ENCODE peak calls at places on chromosome 16, in five cellular contexts. T, J, M, R and Y are unnamed samples.

GRCh38 chr16:23026777-23027362 is 122.4 kb downstream of the USP31 start:
- DNase-seq in T (no peak), J (peak; percentile 6), M (peak; percentile 25), R (no peak), Y (peak; percentile 61)

GRCh38 chr16:4924593-4925378 is 12.2 kb downstream of the PPL start:
- DNase-seq in T (peak; percentile 90), J (no peak), M (no peak), R (no peak), Y (peak; percentile 57)

GRCh38 chr16:21150375-21151001 is at the start of gene DNAH3:
- DNase-seq in T (no peak), J (no peak), M (no peak), R (no peak), Y (peak; percentile 92)

GRCh38 chr16:82037251-82037650 is 2.2 kb downstream of the HSD17B2 start:
- DNase-seq in T (no peak), J (no peak), M (no peak), R (no peak), Y (no peak)

GRCh38 chr16:85196976-85197375 is 84.7 kb upstream of the CIBAR2 start:
- DNase-seq in T (no peak), J (no peak), M (no peak), R (no peak), Y (no peak)

GRCh38 chr16:27405546-27406451 is 3.8 kb downstream of the IL21R start:
- DNase-seq in T (no peak), J (peak; percentile 79), M (peak; percentile 17), R (no peak), Y (no peak)

GRCh38 chr16:81521141-81521626 is 76.6 kb downstream of the CMIP start:
- DNase-seq in T (no peak), J (no peak), M (no peak), R (no peak), Y (no peak)

GRCh38 chr16:87924937-87925670 is 11.2 kb downstream of the CA5A start:
- DNase-seq in T (no peak), J (no peak), M (no peak), R (no peak), Y (peak; percentile 46)

GRCh38 chr16:85689285-85689949 is 663 bp upstream of the GINS2 start:
- DNase-seq in T (no peak), J (no peak), M (no peak), R (no peak), Y (no peak)

GRCh38 chr16:46673320-46674013 is 15.5 kb downstream of the VPS35 start:
- DNase-seq in T (no peak), J (no peak), M (peak; percentile 69), R (no peak), Y (peak; percentile 77)

GRCh38 chr16:4511441-4512082 is 27.0 kb downstream of the CDIP1 start:
- DNase-seq in T (no peak), J (no peak), M (peak; percentile 39), R (peak; percentile 54), Y (peak; percentile 75)

GRCh38 chr16:14641877-14642276 is 9.1 kb downstream of the BFAR start:
- DNase-seq in T (no peak), J (no peak), M (no peak), R (no peak), Y (no peak)

GRCh38 chr16:74605332-74605731 is 1.6 kb downstream of the GLG1 start:
- DNase-seq in T (no peak), J (no peak), M (no peak), R (no peak), Y (no peak)

GRCh38 chr16:70380205-70380918 is 33.7 kb downstream of the DDX19A start:
- DNase-seq in T (peak; percentile 89), J (peak; percentile 91), M (peak; percentile 82), R (peak; percentile 70), Y (peak; percentile 85)

GRCh38 chr16:67199011-67199807 is at the start of gene ELMO3:
- DNase-seq in T (no peak), J (peak; percentile 89), M (no peak), R (peak; percentile 66), Y (peak; percentile 79)

GRCh38 chr16:67419502-67419901 is 3.2 kb upstream of the ZDHHC1 start:
- DNase-seq in T (no peak), J (no peak), M (peak; percentile 25), R (no peak), Y (no peak)

GRCh38 chr16:31134091-31134571 is 1.4 kb downstream of the PRSS8 start:
- DNase-seq in T (no peak), J (no peak), M (peak; percentile 24), R (no peak), Y (peak; percentile 64)

GRCh38 chr16:53865492-53865863 is 161.5 kb downstream of the FTO start:
- DNase-seq in T (no peak), J (no peak), M (no peak), R (no peak), Y (peak; percentile 87)

GRCh38 chr16:5035909-5036227 is 2.1 kb upstream of the NAGPA start:
- DNase-seq in T (no peak), J (no peak), M (no peak), R (no peak), Y (no peak)

GRCh38 chr16:20884240-20884556 is 16.0 kb downstream of the DCUN1D3 start:
- DNase-seq in T (no peak), J (no peak), M (peak; percentile 88), R (no peak), Y (peak; percentile 50)

GRCh38 chr16:16917201-16917600 is 538.3 kb downstream of the NPIPA7 start:
- DNase-seq in T (no peak), J (no peak), M (no peak), R (no peak), Y (no peak)

GRCh38 chr16:17949713-17950112 is 386.8 kb downstream of the NPIPA8 start:
- DNase-seq in T (no peak), J (no peak), M (no peak), R (no peak), Y (no peak)

GRCh38 chr16:88991813-88992350 is 14.9 kb upstream of the CBFA2T3 start:
- DNase-seq in T (no peak), J (no peak), M (no peak), R (no peak), Y (no peak)

GRCh38 chr16:15757630-15758251 is 99.1 kb downstream of the MYH11 start:
- DNase-seq in T (no peak), J (no peak), M (no peak), R (no peak), Y (no peak)

GRCh38 chr16:16096161-16096857 is 127.0 kb downstream of the ABCC6 start:
- DNase-seq in T (no peak), J (no peak), M (peak; percentile 82), R (peak; percentile 83), Y (no peak)

GRCh38 chr16:8929086-8929748 is 34.5 kb downstream of the USP7 start:
- DNase-seq in T (no peak), J (no peak), M (no peak), R (no peak), Y (no peak)

DNA sequence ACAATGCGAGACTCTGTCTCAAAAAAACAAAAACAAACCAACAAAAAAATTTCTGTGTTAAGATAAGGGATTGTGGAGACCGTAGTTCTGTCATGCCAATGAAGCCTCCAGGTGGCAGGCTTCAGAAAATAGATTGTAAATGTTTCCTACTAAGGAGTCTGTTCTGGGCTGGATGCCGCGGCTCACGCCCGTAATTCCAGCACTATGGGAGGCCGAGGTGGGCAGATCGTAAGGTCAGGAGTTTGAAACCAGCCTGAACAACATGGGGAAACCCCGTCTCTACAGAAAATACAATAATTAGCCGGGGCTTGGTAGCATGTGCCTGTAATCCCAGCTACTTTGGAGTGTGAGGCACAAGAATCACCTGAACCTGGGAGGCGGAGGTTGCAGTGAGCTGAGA is 4.4 kb upstream of the SNX29 start:
- DNase-seq in T (no peak), J (no peak), M (no peak), R (no peak), Y (no peak)
- TF ChIP-seq CTCF in T (peak; percentile 47), J (no peak), M (peak; percentile 37), R (no peak), Y (peak; percentile 6)

DNA sequence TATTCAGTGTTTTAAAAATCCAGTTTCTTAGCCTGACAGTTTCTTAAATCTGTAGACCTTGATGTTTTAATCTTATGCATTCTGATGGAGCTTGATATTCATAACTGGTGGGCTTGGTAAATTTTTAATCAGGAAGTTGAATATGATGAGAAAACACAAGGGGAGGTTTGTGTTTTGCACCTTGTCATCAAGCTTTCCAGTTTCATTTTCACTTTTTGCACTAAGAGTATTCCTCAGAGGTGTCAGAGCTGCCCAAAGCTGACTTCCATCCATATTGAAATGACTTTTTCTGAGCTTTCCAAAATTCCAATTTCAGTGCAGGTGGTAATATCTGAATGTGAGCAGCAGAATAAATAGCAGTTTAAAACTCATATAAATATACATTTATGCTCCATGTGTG is 555.0 kb upstream of the RBFOX1 start:
- DNase-seq in T (no peak), J (no peak), M (no peak), R (no peak), Y (no peak)
- H3K4me3 ChIP-seq in T (no peak overlapping the region), J (no peak overlapping the region), M (no peak overlapping the region), R (no peak overlapping the region), Y (no peak overlapping the region)

GRCh38 chr16:2427526-2427925 is 1.7 kb upstream of the CCNF start:
- DNase-seq in T (no peak), J (no peak), M (no peak), R (no peak), Y (no peak)

GRCh38 chr16:2426941-2427361 is 2.3 kb upstream of the CCNF start:
- DNase-seq in T (no peak), J (no peak), M (no peak), R (no peak), Y (peak; percentile 44)

GRCh38 chr16:2429037-2429770 is at the start of gene CCNF:
- DNase-seq in T (peak; percentile 95), J (peak; percentile 99), M (peak; percentile 92), R (peak; percentile 99), Y (peak; percentile 97)

GRCh38 chr16:2428787-2429036 is 535 bp upstream of the CCNF start:
- DNase-seq in T (no peak), J (no peak), M (no peak), R (no peak), Y (no peak)

DNA sequence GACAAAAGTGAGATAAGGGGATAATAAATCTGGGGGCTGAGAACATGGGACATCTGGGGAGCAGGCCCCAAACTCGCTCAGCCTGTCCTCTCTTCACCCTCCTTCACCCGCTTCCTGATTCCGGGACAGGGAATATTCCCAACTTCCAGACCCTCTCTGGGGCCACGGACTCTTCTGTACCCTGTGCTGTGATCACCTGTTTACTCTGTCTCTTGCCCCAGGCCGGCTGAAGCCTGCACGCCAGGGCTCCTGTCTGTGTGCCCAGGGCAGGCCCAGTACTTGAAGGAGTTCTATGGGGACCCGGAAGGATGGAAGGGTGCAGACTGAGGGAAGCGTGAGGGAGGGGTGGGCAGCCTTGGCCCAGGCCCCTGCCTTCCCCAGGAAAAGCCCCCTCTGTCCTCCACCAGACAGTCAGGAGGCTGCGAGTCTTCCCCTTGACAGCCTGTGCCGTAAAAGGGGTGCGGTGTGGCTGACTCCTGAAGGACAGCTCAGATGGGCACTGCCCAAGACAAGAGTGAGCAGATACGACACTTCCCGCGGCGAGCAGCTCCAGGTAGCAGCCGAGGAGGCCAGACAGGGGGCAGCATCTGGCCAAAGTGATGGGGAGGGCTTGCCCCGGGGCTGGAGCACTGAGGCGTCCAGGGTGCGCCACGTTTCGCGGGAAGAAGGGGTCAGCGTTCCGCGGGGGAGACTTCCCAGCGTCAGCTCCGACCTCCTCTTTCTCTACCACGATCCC is 1.0 kb upstream of the CCNF start:
- DNase-seq in T (no peak), J (no peak), M (no peak), R (peak; percentile 68), Y (peak; percentile 38)
- TF ChIP-seq CTCF in T (peak; percentile 23), J (no peak), M (peak; percentile 14), R (peak; percentile 38), Y (no peak)

DNA sequence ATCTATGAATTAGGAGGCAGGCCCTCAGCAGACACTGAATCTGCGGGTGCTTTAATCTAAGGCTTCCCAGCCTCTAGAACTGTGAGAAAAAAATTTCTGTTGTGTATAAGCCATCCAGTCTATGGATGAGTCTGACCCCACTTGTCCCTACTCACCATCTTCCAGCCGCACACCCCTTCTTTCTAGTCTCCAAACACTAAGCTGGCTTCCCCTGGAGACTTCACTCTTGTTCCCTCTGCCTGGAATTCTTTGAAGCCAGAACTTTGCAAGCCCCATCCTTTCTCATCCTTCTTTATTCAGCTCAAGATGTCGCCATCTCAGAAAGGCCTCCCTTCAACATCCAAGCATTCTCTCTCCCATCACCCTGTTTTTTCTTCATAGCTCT is 586 bp upstream of the NUP93 start:
- DNase-seq in T (no peak), J (no peak), M (no peak), R (no peak), Y (no peak)
- H3K4me3 ChIP-seq in T (peak overlapping the region; percentile 56), J (peak overlapping the region; percentile 41), M (peak overlapping the region; percentile 50), R (peak overlapping the region; percentile 75), Y (peak overlapping the region; percentile 88)